ENCODE peak calls at places on chromosomes 6 and 20, in seven cellular contexts. E is iris pigment epithelial cell; X is NB4; U is cardiac fibroblast; W is COR-L47; O is activated T-cell treated with anti-CD3 and anti-CD28 coated beads, Interleukin-2, amount 50 U/mL, for 4 hours; L is lower leg skin. H is an unnamed sample.

GRCh38 chr6:105759015-105759414 is 327.1 kb upstream of the PRDM1 start:
- DNase-seq in E (no peak), X (no peak), U (no peak), W (no peak), O (no peak), L (no peak), H (no peak)

GRCh38 chr6:32613475-32613874 is 23.7 kb upstream of the HLA-DQA1 start:
- DNase-seq in E (no peak), X (no peak), U (no peak), W (no peak), O (no peak), L (no peak), H (no peak)

GRCh38 chr6:101539510-101540245 is 146.2 kb downstream of the GRIK2 start:
- DNase-seq in E (peak; percentile 85), X (no peak), U (peak; percentile 61), W (no peak), O (no peak), L (no peak), H (peak; percentile 32)

GRCh38 chr20:7272512-7272911 is 505.0 kb downstream of the BMP2 start:
- DNase-seq in E (peak; percentile 8), X (peak; percentile 20), U (no peak), W (peak; percentile 28), O (no peak), L (no peak), H (peak; percentile 17)

GRCh38 chr20:63434599-63435378 is 37.7 kb downstream of the KCNQ2 start:
- DNase-seq in E (peak; percentile 59), X (peak; percentile 74), U (peak; percentile 30), W (peak; percentile 45), O (peak; percentile 67), L (peak; percentile 33), H (peak; percentile 67)

GRCh38 chr6:101396552-101397173 is 3.2 kb downstream of the GRIK2 start:
- DNase-seq in E (peak; percentile 56), X (peak; percentile 60), U (peak; percentile 69), W (no peak), O (no peak), L (peak; percentile 20), H (peak; percentile 85)

GRCh38 chr6:101163611-101164010 is 229.9 kb upstream of the GRIK2 start:
- DNase-seq in E (no peak), X (no peak), U (peak; percentile 3), W (peak; percentile 29), O (no peak), L (no peak), H (no peak)

GRCh38 chr6:1136415-1136774 is 175.5 kb upstream of the FOXQ1 start:
- DNase-seq in E (peak; percentile 39), X (no peak), U (peak; percentile 24), W (no peak), O (no peak), L (peak; percentile 74), H (peak; percentile 73)

GRCh38 chr20:64219202-64219601 is 36.3 kb upstream of the PCMTD2 start:
- DNase-seq in E (no peak), X (no peak), U (no peak), W (no peak), O (no peak), L (no peak), H (no peak)

GRCh38 chr6:7910654-7911344 is at the start of gene TXNDC5:
- DNase-seq in E (peak; percentile 76), X (peak; percentile 86), U (peak; percentile 81), W (peak; percentile 71), O (peak; percentile 63), L (peak; percentile 54), H (peak; percentile 93)

GRCh38 chr20:61724376-61724775 is 341.3 kb downstream of the TAF4 start:
- DNase-seq in E (peak; percentile 3), X (peak; percentile 20), U (no peak), W (no peak), O (no peak), L (no peak), H (peak; percentile 76)

GRCh38 chr6:14283600-14284235 is 166.1 kb downstream of the CD83 start:
- DNase-seq in E (no peak), X (peak; percentile 76), U (peak; percentile 35), W (no peak), O (no peak), L (no peak), H (no peak)

GRCh38 chr20:61508301-61508700 is 256.2 kb downstream of the CDH4 start:
- DNase-seq in E (no peak), X (no peak), U (no peak), W (no peak), O (no peak), L (no peak), H (no peak)

GRCh38 chr20:35007891-35008290 is 52.2 kb downstream of the MYH7B start:
- DNase-seq in E (no peak), X (no peak), U (no peak), W (no peak), O (no peak), L (no peak), H (no peak)

GRCh38 chr6:104705095-104705707 is 154.5 kb downstream of the HACE1 start:
- DNase-seq in E (peak; percentile 93), X (peak; percentile 94), U (peak; percentile 81), W (no peak), O (peak; percentile 9), L (no peak), H (peak; percentile 60)

GRCh38 chr6:11251553-11252358 is 19.3 kb upstream of the NEDD9 start:
- DNase-seq in E (peak; percentile 77), X (no peak), U (peak; percentile 89), W (no peak), O (no peak), L (peak; percentile 48), H (peak; percentile 83)

GRCh38 chr6:17395112-17395511 is 1.7 kb downstream of the CAP2 start:
- DNase-seq in E (no peak), X (no peak), U (no peak), W (no peak), O (no peak), L (no peak), H (no peak)

GRCh38 chr6:122947355-122947754 is 48.7 kb upstream of the CLVS2 start:
- DNase-seq in E (peak; percentile 9), X (peak; percentile 5), U (peak; percentile 17), W (peak; percentile 13), O (no peak), L (no peak), H (peak; percentile 51)

GRCh38 chr6:133977983-133978895 is 25.2 kb downstream of the TBPL1 start:
- DNase-seq in E (peak; percentile 85), X (peak; percentile 67), U (peak; percentile 68), W (no peak), O (no peak), L (peak; percentile 43), H (peak; percentile 48)

GRCh38 chr6:137218473-137218916 is 690 bp downstream of the IFNGR1 start:
- DNase-seq in E (peak; percentile 55), X (peak; percentile 86), U (peak; percentile 39), W (no peak), O (peak; percentile 23), L (peak; percentile 73), H (peak; percentile 62)

GRCh38 chr6:45038226-45038625 is 289.9 kb upstream of the RUNX2 start:
- DNase-seq in E (no peak), X (no peak), U (no peak), W (no peak), O (no peak), L (no peak), H (no peak)

GRCh38 chr6:26276841-26277648 is 88.0 kb upstream of the BTN3A2 start:
- DNase-seq in E (no peak), X (no peak), U (no peak), W (no peak), O (no peak), L (no peak), H (no peak)

GRCh38 chr20:1275919-1276318 is 9.8 kb downstream of the SNPH start:
- DNase-seq in E (no peak), X (no peak), U (no peak), W (no peak), O (no peak), L (no peak), H (no peak)

GRCh38 chr20:57837208-57838035 is 127.6 kb upstream of the PMEPA1 start:
- DNase-seq in E (no peak), X (no peak), U (no peak), W (no peak), O (no peak), L (no peak), H (no peak)

H was measured in astrocyte of the hippocampus.